ENCODE peak calls at places on chromosomes 4 and X, in four cellular contexts. G is activated T-cell treated with anti-CD3 and anti-CD28 coated beads, Interleukin-2, amount 50 U/mL, for 1 hour; N is mucosa of descending colon; E is GM23338. I is an unnamed sample.

GRCh38 chr4:71404049-71404448 is 65.2 kb downstream of the SLC4A4 start:
- DNase-seq in G (no peak), E (no peak), N (no peak), I (no peak)

GRCh38 chrX:11406109-11406755 is 113.0 kb downstream of the AMELX start:
- DNase-seq in G (no peak), N (no peak), E (no peak), I (no peak)

GRCh38 chr4:75490155-75490554 is 24.0 kb downstream of the RCHY1 start:
- DNase-seq in E (peak), G (no peak), N (no peak), I (no peak)

GRCh38 chr4:102295153-102295862 is 50.0 kb downstream of the SLC39A8 start:
- DNase-seq in N (no peak), E (no peak), G (no peak), I (no peak)

GRCh38 chr4:31051565-31051964 is 331.4 kb downstream of the PCDH7 start:
- DNase-seq in N (no peak), E (no peak), G (no peak), I (no peak)

GRCh38 chrX:25049971-25050370 is 34.2 kb upstream of the ARX start:
- DNase-seq in E (no peak), N (no peak), G (no peak), I (no peak)

GRCh38 chr4:6876440-6876839 is 33.2 kb upstream of the TBC1D14 start:
- DNase-seq in N (no peak), G (no peak), E (no peak), I (no peak)

GRCh38 chrX:70096052-70096451 is 33.8 kb downstream of the OTUD6A start:
- DNase-seq in E (peak), N (no peak), G (no peak), I (no peak)

GRCh38 chr4:87949961-87950360 is 25.6 kb upstream of the SPP1 start:
- DNase-seq in G (no peak), N (no peak), E (no peak), I (peak)

GRCh38 chr4:137514401-137515116 is 17.7 kb downstream of the PCDH18 start:
- DNase-seq in E (no peak), N (no peak), G (no peak), I (no peak)

GRCh38 chr4:140252144-140252741 is 98.3 kb upstream of the MAML3 start:
- DNase-seq in G (no peak), N (peak), E (peak), I (peak)

GRCh38 chrX:1462596-1463251 is 10.0 kb upstream of the ASMTL start:
- DNase-seq in G (peak), N (peak), E (no peak), I (no peak)

GRCh38 chrX:54494970-54495813 is 842 bp downstream of the FGD1 start:
- DNase-seq in G (no peak), N (no peak), E (peak), I (no peak)

GRCh38 chr4:150501983-150502382 is 80.0 kb upstream of the MAB21L2 start:
- DNase-seq in E (no peak), G (no peak), N (no peak), I (no peak)

GRCh38 chr4:22072726-22073125 is 124.2 kb upstream of the KCNIP4 start:
- DNase-seq in G (no peak), N (no peak), E (no peak), I (no peak)

GRCh38 chr4:38692421-38692820 is 28.4 kb downstream of the KLF3 start:
- DNase-seq in G (no peak), E (no peak), N (no peak), I (no peak)

GRCh38 chr4:150217192-150217591 is 138.9 kb downstream of the DCLK2 start:
- DNase-seq in N (no peak), E (peak), G (no peak), I (no peak)

GRCh38 chr4:140615451-140615850 is 46.7 kb upstream of the UCP1 start:
- DNase-seq in N (no peak), G (no peak), E (no peak), I (no peak)

GRCh38 chrX:39984191-39984956 is 113.4 kb downstream of the BCOR start:
- DNase-seq in E (no peak), G (no peak), N (no peak), I (peak)

GRCh38 chrX:38965883-38966282 is 164.6 kb downstream of the MID1IP1 start:
- DNase-seq in G (no peak), N (no peak), E (peak), I (no peak)

GRCh38 chr4:81445196-81445595 is 26.5 kb downstream of the RASGEF1B start:
- DNase-seq in E (no peak), N (no peak), G (no peak), I (no peak)

GRCh38 chrX:137031517-137032377 is 2.0 kb downstream of the GPR101 start:
- DNase-seq in E (peak), N (no peak), G (peak), I (no peak)

GRCh38 chr4:125522992-125523391 is 208.2 kb downstream of the FAT4 start:
- DNase-seq in G (no peak), N (peak), E (peak), I (no peak)

GRCh38 chr4:173753408-173753807 is 223.4 kb upstream of the HAND2 start:
- DNase-seq in E (no peak), N (no peak), G (no peak), I (no peak)

GRCh38 chr4:12924253-12924652 is 559.9 kb downstream of the RAB28 start:
- DNase-seq in N (no peak), E (peak), G (no peak), I (no peak)

GRCh38 chrX:103461156-103461555 is 58.1 kb downstream of the RAB40A start:
- DNase-seq in E (no peak), N (no peak), G (no peak), I (no peak)

GRCh38 chr4:8195841-8196460 is 3.1 kb upstream of the SH3TC1 start:
- DNase-seq in G (no peak), N (no peak), E (no peak), I (no peak)

GRCh38 chrX:129833153-129834004 is 10.3 kb downstream of the ZDHHC9 start:
- DNase-seq in N (no peak), E (no peak), G (no peak), I (no peak)

GRCh38 chr4:126977306-126977705 is 655.5 kb upstream of the INTU start:
- DNase-seq in E (peak), N (no peak), G (no peak), I (no peak)

GRCh38 chr4:169869487-169869886 is 111.7 kb upstream of the HPF1 start:
- DNase-seq in G (no peak), N (no peak), E (no peak), I (no peak)

GRCh38 chr4:89754531-89754930 is 82.4 kb downstream of the SNCA start:
- DNase-seq in E (no peak), N (no peak), G (no peak), I (no peak)

GRCh38 chr4:98343640-98344039 is 82.5 kb downstream of the RAP1GDS1 start:
- DNase-seq in G (no peak), E (no peak), N (no peak), I (no peak)

GRCh38 chr4:35820026-35820425 is 424.3 kb downstream of the ARAP2 start:
- DNase-seq in E (no peak), G (no peak), N (no peak), I (no peak)

GRCh38 chrX:109384569-109385174 is 97.2 kb downstream of the GUCY2F start:
- DNase-seq in E (peak), N (no peak), G (no peak), I (no peak)

GRCh38 chrX:109089359-109089758 is 353.0 kb upstream of the IRS4 start:
- DNase-seq in E (no peak), N (no peak), G (no peak), I (no peak)

GRCh38 chr4:42331914-42332368 is 65.3 kb upstream of the SHISA3 start:
- DNase-seq in G (no peak), E (no peak), N (no peak), I (no peak)

I was measured in colonic mucosa.